ENCODE peak calls at places on chromosomes 13 and 19, in eight cellular contexts. K is left ventricle myocardium inferior; F is mucosa of descending colon; B is CD8-positive, alpha-beta T cell; P is endothelial cell; G is naive B cell; O is GM03348; T is mucosa of gallbladder. Y is an unnamed sample.

GRCh38 chr13:64338671-64339070 is 2891.5 kb downstream of the PCDH9 start:
- DNase-seq in P (no peak), T (no peak), B (no peak), O (no peak), F (no peak), G (no peak), K (no peak), Y (no peak)

GRCh38 chr13:39452412-39452811 is 150.6 kb downstream of the LHFPL6 start:
- DNase-seq in P (no peak), B (no peak), O (peak; percentile 13), K (no peak), G (no peak), T (no peak), F (no peak), Y (no peak)

GRCh38 chr13:28486144-28486543 is 8.8 kb downstream of the FLT1 start:
- DNase-seq in G (no peak), B (no peak), T (no peak), K (no peak), O (no peak), F (no peak), P (no peak), Y (no peak)

GRCh38 chr19:44777715-44778347 is at the start of gene CBLC:
- DNase-seq in F (peak; percentile 94), K (no peak), O (no peak), B (no peak), T (peak; percentile 82), G (no peak), P (peak; percentile 34), Y (peak; percentile 72)

GRCh38 chr13:108957369-108958012 is 328.1 kb downstream of the MYO16 start:
- DNase-seq in K (no peak), G (no peak), F (no peak), T (no peak), B (no peak), P (no peak), O (peak; percentile 73), Y (no peak)

GRCh38 chr13:102141625-102142472 is 260.0 kb downstream of the FGF14 start:
- DNase-seq in T (no peak), G (no peak), K (no peak), F (no peak), P (no peak), B (no peak), O (peak; percentile 53), Y (no peak)

GRCh38 chr19:46861691-46862503 is 1.1 kb downstream of the ARHGAP35 start:
- DNase-seq in F (peak; percentile 32), O (peak; percentile 9), T (no peak), K (no peak), P (no peak), B (no peak), G (no peak), Y (no peak)

GRCh38 chr19:44552324-44552723 is 22.8 kb upstream of the CEACAM20 start:
- DNase-seq in G (no peak), F (peak; percentile 43), K (no peak), P (peak; percentile 56), O (peak; percentile 24), T (no peak), B (no peak), Y (no peak)

GRCh38 chr13:71870036-71870435 is 3.0 kb upstream of the DACH1 start:
- DNase-seq in K (no peak), G (no peak), F (no peak), O (no peak), B (no peak), P (no peak), T (no peak), Y (no peak)

GRCh38 chr19:50568321-50569022 is at the start of gene LRRC4B:
- DNase-seq in P (no peak), G (no peak), B (no peak), T (no peak), F (no peak), O (no peak), K (no peak), Y (no peak)

GRCh38 chr19:35142531-35143230 is 374 bp upstream of the FXYD7 start:
- DNase-seq in P (peak; percentile 72), K (peak; percentile 40), G (peak; percentile 60), T (no peak), F (peak; percentile 65), O (peak; percentile 70), B (peak; percentile 67), Y (no peak)

GRCh38 chr13:65789815-65790214 is 1440.3 kb downstream of the PCDH9 start:
- DNase-seq in F (no peak), G (no peak), B (no peak), O (peak; percentile 42), P (no peak), K (no peak), T (no peak), Y (no peak)

GRCh38 chr13:78604782-78605611 is 1.6 kb upstream of the POU4F1 start:
- DNase-seq in B (no peak), P (no peak), T (no peak), G (no peak), F (no peak), K (no peak), O (no peak), Y (no peak)

GRCh38 chr19:2561895-2562294 is 86.0 kb downstream of the GADD45B start:
- DNase-seq in F (no peak), B (peak; percentile 78), T (no peak), O (no peak), G (peak; percentile 74), P (no peak), K (peak; percentile 8), Y (no peak)

Y was measured in lower leg skin.